ENCODE peak calls at places on chromosomes 7 and 10, in nine cellular contexts. U, Y, R, N, D, X, C, L and V are unnamed samples.

GRCh38 chr10:64635906-64636305 is 1114.7 kb downstream of the REEP3 start:
- DNase-seq in X (no peak), D (no peak), U (no peak), L (no peak), Y (no peak), N (no peak), R (no peak), C (no peak), V (no peak)

GRCh38 chr7:155405399-155406318 is 52.3 kb upstream of the EN2 start:
- DNase-seq in C (peak; percentile 41), N (no peak), D (peak; percentile 21), U (no peak), R (no peak), X (peak; percentile 77), Y (peak; percentile 28), L (peak; percentile 6), V (peak; percentile 62)

GRCh38 chr7:143988986-143989745 is 11.0 kb upstream of the OR6B1 start:
- DNase-seq in C (no peak), D (no peak), R (no peak), L (no peak), N (no peak), X (no peak), U (no peak), Y (no peak), V (no peak)

GRCh38 chr10:104642311-104643022 is 1.4 kb downstream of the SORCS3 start:
- DNase-seq in X (peak; percentile 19), N (peak; percentile 34), U (no peak), R (peak; percentile 65), Y (peak; percentile 88), L (peak; percentile 5), D (no peak), C (peak; percentile 46), V (no peak)

GRCh38 chr7:114217026-114217425 is 197.6 kb upstream of the FOXP2 start:
- DNase-seq in L (no peak), D (no peak), U (no peak), C (no peak), R (no peak), Y (no peak), X (no peak), N (no peak), V (no peak)

GRCh38 chr10:71933651-71934050 is 30.5 kb upstream of the CHST3 start:
- DNase-seq in D (no peak), N (peak; percentile 58), L (no peak), R (peak; percentile 87), U (no peak), C (no peak), Y (no peak), X (no peak), V (no peak)

GRCh38 chr7:132619967-132620366 is 43.7 kb upstream of the PLXNA4 start:
- DNase-seq in R (no peak), L (no peak), X (no peak), Y (no peak), U (no peak), C (no peak), D (no peak), N (no peak), V (no peak)

GRCh38 chr10:116728526-116729096 is 13.8 kb downstream of the HSPA12A start:
- DNase-seq in X (no peak), U (no peak), D (no peak), L (no peak), N (no peak), C (no peak), R (no peak), Y (no peak), V (no peak)

GRCh38 chr7:107076781-107077698 is 32.5 kb downstream of the PRKAR2B start:
- DNase-seq in R (no peak), Y (no peak), L (peak; percentile 94), X (no peak), D (no peak), U (no peak), N (no peak), C (no peak), V (no peak)

GRCh38 chr10:95814011-95814727 is 58.2 kb downstream of the ENTPD1 start:
- DNase-seq in L (peak; percentile 94), R (no peak), C (no peak), D (peak; percentile 64), Y (no peak), X (no peak), U (no peak), N (no peak), V (no peak)

GRCh38 chr10:12214763-12215218 is 18.8 kb downstream of the CDC123 start:
- DNase-seq in X (peak; percentile 61), N (peak; percentile 38), Y (peak; percentile 34), L (peak; percentile 73), D (peak; percentile 50), C (peak; percentile 40), U (no peak), R (peak; percentile 64), V (no peak)

GRCh38 chr7:138898255-138898654 is 82.9 kb downstream of the KIAA1549 start:
- DNase-seq in L (no peak), Y (no peak), X (no peak), D (no peak), R (peak; percentile 54), N (no peak), C (no peak), U (no peak), V (no peak)

GRCh38 chr10:33612551-33612950 is 278.1 kb upstream of the NRP1 start:
- DNase-seq in C (no peak), U (no peak), L (no peak), D (no peak), X (no peak), R (no peak), Y (no peak), N (no peak), V (no peak)

GRCh38 chr10:114550756-114551290 is 107.3 kb downstream of the ABLIM1 start:
- DNase-seq in D (no peak), Y (no peak), C (peak; percentile 9), L (peak; percentile 41), U (peak; percentile 46), N (no peak), R (no peak), X (peak; percentile 69), V (no peak)

GRCh38 chr7:69654381-69654780 is 56.1 kb downstream of the AUTS2 start:
- DNase-seq in U (peak; percentile 25), X (no peak), Y (no peak), L (no peak), R (no peak), N (no peak), C (no peak), D (no peak), V (no peak)

GRCh38 chr7:111560773-111561658 is 1.3 kb downstream of the IMMP2L start:
- DNase-seq in D (peak; percentile 29), X (peak; percentile 46), U (no peak), R (no peak), C (no peak), N (no peak), L (peak; percentile 51), Y (no peak), V (no peak)